ENCODE peak calls at places on chromosomes 3 and 15, in nine cellular contexts. O is effector CD8-positive, alpha-beta T cell; S is stimulated activated CD8-positive, alpha-beta memory T cell treated with anti-CD3 and anti-CD28 coated beads, Interleukin-15, amount 100 ng/mL, for 24 hours; H is RKO; M is KBM-7; J is uterus; Z is stomach; F is COR-L47; D is DMS153. R is an unnamed sample.
A peak's percentile ranks its signal among the peaks of the same experiment; 100 is the strongest.

GRCh38 chr3:169541528-169541927 is 122.0 kb downstream of the MECOM start:
- DNase-seq in O (no peak), H (no peak), F (no peak), S (no peak), Z (no peak), J (no peak), M (no peak), D (no peak), R (no peak)

GRCh38 chr15:77187751-77188464 is 117.0 kb upstream of the TSPAN3 start:
- DNase-seq in D (no peak), H (no peak), F (no peak), J (no peak), Z (no peak), S (no peak), M (peak; percentile 91), O (no peak), R (peak; percentile 25)

GRCh38 chr3:59555593-59556315 is 505.9 kb upstream of the CFAP20DC start:
- DNase-seq in Z (no peak), D (no peak), S (no peak), M (no peak), O (no peak), H (peak; percentile 3), F (no peak), J (no peak), R (no peak)

GRCh38 chr15:68278345-68279217 is 1.0 kb downstream of the FEM1B start:
- DNase-seq in S (no peak), D (no peak), H (peak; percentile 75), J (no peak), M (peak; percentile 71), F (peak; percentile 45), O (no peak), Z (no peak), R (no peak)

GRCh38 chr3:152865675-152866074 is 30.7 kb downstream of the P2RY1 start:
- DNase-seq in D (no peak), Z (no peak), J (no peak), F (no peak), M (no peak), S (no peak), O (no peak), H (no peak), R (no peak)

GRCh38 chr3:167066977-167067843 is 312.9 kb downstream of the ZBBX start:
- DNase-seq in H (no peak), M (no peak), O (no peak), D (peak; percentile 89), Z (no peak), F (peak; percentile 84), J (no peak), S (no peak), R (no peak)

GRCh38 chr3:9600597-9600996 is 47.0 kb upstream of the LHFPL4 start:
- DNase-seq in O (no peak), M (no peak), D (no peak), H (no peak), Z (peak; percentile 74), F (no peak), S (no peak), J (peak; percentile 48), R (peak; percentile 54)

GRCh38 chr3:31039145-31039544 is 144.7 kb upstream of the GADL1 start:
- DNase-seq in M (no peak), D (no peak), F (no peak), O (no peak), H (no peak), J (no peak), S (no peak), Z (no peak), R (no peak)

GRCh38 chr15:101621961-101622360 is 30.2 kb downstream of the TM2D3 start:
- DNase-seq in Z (no peak), F (no peak), J (no peak), O (no peak), H (no peak), M (no peak), S (no peak), D (no peak), R (no peak)

GRCh38 chr15:84888639-84889038 is 4.2 kb downstream of the SLC28A1 start:
- DNase-seq in F (no peak), M (no peak), H (no peak), Z (no peak), S (no peak), J (no peak), D (no peak), O (no peak), R (no peak)

GRCh38 chr3:121443456-121443855 is 102.3 kb downstream of the POLQ start:
- DNase-seq in F (no peak), M (no peak), S (no peak), H (no peak), O (no peak), J (no peak), Z (no peak), D (no peak), R (no peak)

GRCh38 chr15:42736178-42736792 is 643 bp downstream of the CDAN1 start:
- DNase-seq in M (peak; percentile 15), Z (no peak), O (no peak), D (no peak), S (no peak), H (peak; percentile 15), J (peak; percentile 47), F (no peak), R (no peak)

GRCh38 chr15:92714071-92714456 is 58.5 kb upstream of the FAM174B start:
- DNase-seq in Z (no peak), J (peak; percentile 43), S (no peak), D (no peak), O (no peak), F (peak; percentile 16), H (no peak), M (peak; percentile 27), R (no peak)

GRCh38 chr3:101639280-101639963 is 37.5 kb downstream of the ZBTB11 start:
- DNase-seq in Z (no peak), D (no peak), S (no peak), M (no peak), H (no peak), J (no peak), F (no peak), O (no peak), R (no peak)

GRCh38 chr3:4340411-4341335 is 37.5 kb downstream of the SETMAR start:
- DNase-seq in S (no peak), M (peak; percentile 71), H (no peak), F (no peak), D (no peak), J (no peak), Z (no peak), O (no peak), R (no peak)

GRCh38 chr15:66797921-66798320 is 95.9 kb downstream of the SMAD6 start:
- DNase-seq in S (no peak), M (no peak), Z (no peak), O (no peak), F (no peak), J (no peak), D (no peak), H (no peak), R (no peak)

R was measured in right lobe of liver.